ENCODE peak calls at places on chromosomes 3 and 15, in seven cellular contexts. B is kidney epithelial cell; S is neuronal stem cell; V is stimulated activated CD4-positive, alpha-beta T cell treated with anti-CD3 and anti-CD28 coated beads, Interleukin-4, amount 100 ng/mL, for 1 hour; N is hepatocyte; Z is activated CD8-positive, alpha-beta memory T cell treated with anti-CD3 and anti-CD28 coated beads, Interleukin-2, amount 50 U/mL, for 48 hours; F is non-pigmented ciliary epithelial cell. I is an unnamed sample.

GRCh38 chr3:109809513-109809912 is 472.2 kb upstream of the DPPA4 start:
- DNase-seq in F (no peak), Z (no peak), B (no peak), V (no peak), N (no peak), S (no peak), I (no peak)

GRCh38 chr3:52014613-52015012 is 18.9 kb upstream of the RPL29 start:
- DNase-seq in F (no peak), Z (no peak), N (peak; percentile 40), V (no peak), S (no peak), B (no peak), I (no peak)

GRCh38 chr3:172153335-172153861 is 114.0 kb downstream of the FNDC3B start:
- DNase-seq in Z (peak; percentile 66), B (peak; percentile 96), S (no peak), F (peak; percentile 99), V (peak; percentile 36), N (peak; percentile 88), I (peak; percentile 94)

GRCh38 chr15:53527996-53528395 is 231.5 kb downstream of the WDR72 start:
- DNase-seq in B (no peak), V (no peak), N (no peak), F (no peak), S (no peak), Z (no peak), I (no peak)

GRCh38 chr15:92012368-92012629 is 158.8 kb downstream of the SLCO3A1 start:
- DNase-seq in N (no peak), S (no peak), F (no peak), V (no peak), B (no peak), Z (no peak), I (no peak)

GRCh38 chr3:30640856-30641255 is 34.5 kb downstream of the TGFBR2 start:
- DNase-seq in F (no peak), N (no peak), Z (no peak), S (no peak), B (no peak), V (no peak), I (no peak)

GRCh38 chr3:9316881-9317341 is 45.9 kb upstream of the THUMPD3 start:
- DNase-seq in F (no peak), S (peak; percentile 70), N (peak; percentile 34), Z (no peak), B (no peak), V (no peak), I (no peak)

GRCh38 chr3:8110966-8111798 is 390.4 kb upstream of the LMCD1 start:
- DNase-seq in S (peak; percentile 58), Z (peak; percentile 63), V (peak; percentile 52), N (peak; percentile 80), B (peak; percentile 10), F (peak; percentile 26), I (no peak)

GRCh38 chr3:139660269-139660668 is 17.5 kb downstream of the NMNAT3 start:
- DNase-seq in V (no peak), N (no peak), Z (no peak), B (no peak), S (no peak), F (no peak), I (no peak)

GRCh38 chr3:37229740-37230139 is 55.4 kb upstream of the LRRFIP2 start:
- DNase-seq in B (no peak), Z (no peak), F (no peak), N (peak; percentile 78), V (no peak), S (no peak), I (no peak)

GRCh38 chr15:56736308-56736707 is 3.0 kb upstream of the ZNF280D start:
- DNase-seq in Z (no peak), F (no peak), S (no peak), B (no peak), N (no peak), V (no peak), I (no peak)

GRCh38 chr15:77702211-77702957 is 69.7 kb upstream of the LINGO1 start:
- DNase-seq in N (peak; percentile 77), F (no peak), B (peak; percentile 14), S (peak; percentile 71), Z (no peak), V (peak; percentile 8), I (no peak)

GRCh38 chr15:62994975-62995730 is 47.4 kb upstream of the TPM1 start:
- DNase-seq in N (peak; percentile 47), F (no peak), Z (no peak), B (no peak), S (no peak), V (no peak), I (no peak)

GRCh38 chr3:119541547-119541946 is 17.9 kb downstream of the CD80 start:
- DNase-seq in Z (no peak), F (no peak), B (no peak), S (no peak), V (no peak), N (no peak), I (no peak)

GRCh38 chr3:136122006-136122405 is 74.1 kb downstream of the MSL2 start:
- DNase-seq in S (no peak), V (no peak), N (no peak), B (no peak), F (no peak), Z (no peak), I (no peak)

GRCh38 chr3:60277376-60277800 is 973.9 kb downstream of the FHIT start:
- DNase-seq in S (no peak), V (no peak), Z (no peak), B (no peak), N (no peak), F (no peak), I (no peak)

GRCh38 chr3:23832523-23832922 is 26.8 kb downstream of the UBE2E1 start:
- DNase-seq in Z (no peak), N (no peak), F (no peak), S (no peak), V (no peak), B (no peak), I (no peak)

GRCh38 chr3:110180733-110181132 is 843.4 kb upstream of the DPPA4 start:
- DNase-seq in F (no peak), S (no peak), N (no peak), B (no peak), Z (no peak), V (no peak), I (peak; percentile 34)

GRCh38 chr3:10248984-10249748 is 907 bp downstream of the TATDN2 start:
- DNase-seq in S (peak; percentile 18), V (peak; percentile 62), F (no peak), B (no peak), N (peak; percentile 52), Z (peak; percentile 85), I (no peak)

GRCh38 chr3:54427951-54428871 is 305.9 kb downstream of the CACNA2D3 start:
- DNase-seq in F (peak; percentile 66), V (peak; percentile 2), Z (peak; percentile 59), B (peak; percentile 28), N (peak; percentile 80), S (peak; percentile 66), I (peak; percentile 28)

GRCh38 chr3:42513121-42513520 is 10.7 kb downstream of the VIPR1 start:
- DNase-seq in B (no peak), S (no peak), F (no peak), N (no peak), V (no peak), Z (no peak), I (no peak)

GRCh38 chr3:170977911-170978310 is 48.6 kb downstream of the SLC2A2 start:
- DNase-seq in V (no peak), B (no peak), F (no peak), N (no peak), Z (no peak), S (no peak), I (no peak)

GRCh38 chr3:14031271-14031670 is 93.4 kb downstream of the CHCHD4 start:
- DNase-seq in V (no peak), N (no peak), S (no peak), Z (no peak), F (no peak), B (no peak), I (no peak)

GRCh38 chr3:37559461-37559860 is 302.2 kb upstream of the CTDSPL start:
- DNase-seq in S (peak; percentile 12), B (peak; percentile 25), Z (no peak), N (no peak), V (no peak), F (no peak), I (no peak)

GRCh38 chr3:159158801-159159200 is 356.9 kb downstream of the MFSD1 start:
- DNase-seq in S (no peak), B (no peak), Z (no peak), N (no peak), V (no peak), F (no peak), I (no peak)

I was measured in gastrocnemius medialis.